ENCODE peak calls at places on chromosomes 1 and 21, in five cellular contexts. J is dorsolateral prefrontal cortex; R is CD4-positive, alpha-beta T cell; O is tibial artery; P is IMR-90. I is an unnamed sample.

GRCh38 chr1:44405804-44406743 is 1.0 kb downstream of the RNF220 start:
- DNase-seq in O (peak), P (no peak), J (no peak), R (no peak), I (no peak)

GRCh38 chr21:26843912-26844257 is 1.3 kb downstream of the ADAMTS1 start:
- DNase-seq in O (no peak), P (peak), R (no peak), J (no peak), I (no peak)

GRCh38 chr1:4778056-4778455 is 123.6 kb downstream of the AJAP1 start:
- DNase-seq in P (no peak), O (no peak), J (peak), R (no peak), I (no peak)

GRCh38 chr1:156914440-156914856 is 6.0 kb upstream of the LRRC71 start:
- DNase-seq in R (no peak), P (peak), O (no peak), J (no peak), I (no peak)

GRCh38 chr1:228166170-228166936 is 749 bp downstream of the IBA57 start:
- DNase-seq in R (peak), P (peak), O (peak), J (peak), I (no peak)

GRCh38 chr1:85321237-85321964 is 45.0 kb upstream of the BCL10 start:
- DNase-seq in P (peak), R (no peak), O (no peak), J (no peak), I (no peak)

GRCh38 chr1:186164773-186165172 is 210.3 kb downstream of the TPR start:
- DNase-seq in P (no peak), O (no peak), R (no peak), J (no peak), I (no peak)

GRCh38 chr1:209769956-209770355 is 14.1 kb downstream of the TRAF3IP3 start:
- DNase-seq in P (no peak), R (no peak), O (no peak), J (no peak), I (no peak)

GRCh38 chr1:166903232-166903631 is 27.2 kb upstream of the TADA1 start:
- DNase-seq in J (no peak), P (no peak), O (no peak), R (no peak), I (no peak)

GRCh38 chr21:35381743-35382310 is 332.7 kb upstream of the RUNX1 start:
- DNase-seq in P (no peak), R (no peak), O (no peak), J (no peak), I (no peak)

GRCh38 chr1:168261390-168261789 is 19.3 kb upstream of the TBX19 start:
- DNase-seq in O (no peak), J (no peak), P (peak), R (no peak), I (no peak)

GRCh38 chr1:38127432-38127831 is 80.8 kb upstream of the POU3F1 start:
- DNase-seq in P (peak), J (no peak), O (no peak), R (no peak), I (no peak)

GRCh38 chr1:47703981-47704596 is 266.2 kb downstream of the FOXD2 start:
- DNase-seq in P (peak), O (no peak), R (no peak), J (no peak), I (no peak)

GRCh38 chr1:180228648-180229482 is 1.2 kb upstream of the LHX4 start:
- DNase-seq in P (no peak), O (peak), R (no peak), J (no peak), I (no peak)

GRCh38 chr1:43367904-43368645 is at the start of gene ELOVL1:
- DNase-seq in J (peak), R (peak), P (peak), O (peak), I (peak)

GRCh38 chr1:164588388-164589341 is 29.7 kb downstream of the PBX1 start:
- DNase-seq in P (peak), J (no peak), O (peak), R (no peak), I (no peak)

GRCh38 chr21:44944596-44944995 is 4.8 kb downstream of the SLX9 start:
- DNase-seq in O (peak), R (no peak), P (no peak), J (no peak), I (no peak)

GRCh38 chr1:78333426-78334012 is 157.3 kb upstream of the PTGFR start:
- DNase-seq in R (no peak), J (no peak), P (peak), O (no peak), I (no peak)

GRCh38 chr1:44505210-44505993 is 100.3 kb downstream of the RNF220 start:
- DNase-seq in P (no peak), O (no peak), J (no peak), R (no peak), I (no peak)

GRCh38 chr1:93056214-93056613 is 22.9 kb upstream of the MTF2 start:
- DNase-seq in R (no peak), O (no peak), J (no peak), P (peak), I (no peak)

GRCh38 chr1:246151796-246152434 is 355.2 kb downstream of the SMYD3 start:
- DNase-seq in P (peak), J (no peak), R (no peak), O (no peak), I (no peak)

GRCh38 chr1:46489638-46490602 is at the start of gene DMBX1:
- DNase-seq in R (no peak), J (no peak), P (no peak), O (no peak), I (no peak)

GRCh38 chr21:38908537-38908936 is 102.8 kb downstream of the ETS2 start:
- DNase-seq in P (no peak), O (no peak), J (no peak), R (no peak), I (no peak)
- H3K27ac ChIP-seq in P (no peak), O (peak), J (no peak), R (no peak), I (peak)

GRCh38 chr1:200744143-200744542 is 5.5 kb downstream of the CAMSAP2 start:
- DNase-seq in P (no peak), O (no peak), J (no peak), R (no peak), I (no peak)

GRCh38 chr1:200751717-200752116 is 13.0 kb downstream of the CAMSAP2 start:
- DNase-seq in R (no peak), J (no peak), O (no peak), P (peak), I (no peak)

GRCh38 chr1:200753650-200754198 is 15.0 kb downstream of the CAMSAP2 start:
- DNase-seq in P (no peak), R (no peak), J (no peak), O (no peak), I (no peak)

DNA sequence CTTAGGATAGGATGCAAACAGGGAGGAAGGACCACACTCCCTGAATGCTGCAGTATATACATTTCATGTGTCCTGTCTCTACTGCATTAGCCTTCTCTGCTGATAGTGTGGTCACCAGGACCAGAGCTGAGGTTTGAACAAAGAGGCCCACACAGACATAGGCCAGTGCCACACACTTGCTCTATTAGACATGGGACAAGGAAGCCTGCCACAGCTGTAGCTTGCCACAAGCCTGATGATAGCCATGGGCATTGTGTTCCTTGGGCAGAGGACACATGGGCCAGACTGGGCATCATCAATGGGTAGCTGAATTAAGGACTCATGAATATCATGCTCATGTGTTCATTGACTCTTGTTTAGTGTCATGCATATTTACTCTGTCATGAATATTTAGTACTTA is 10.4 kb downstream of the CAMSAP2 start:
- DNase-seq in P (no peak), J (peak), R (no peak), O (no peak), I (no peak)
- H3K27ac ChIP-seq in P (no peak), J (peak), R (no peak), O (no peak), I (no peak)

GRCh38 chr1:235022341-235023196 is 106.1 kb downstream of the TOMM20 start:
- DNase-seq in J (no peak), O (peak), P (peak), R (no peak), I (no peak)

GRCh38 chr1:235024045-235024439 is 104.6 kb downstream of the TOMM20 start:
- DNase-seq in P (no peak), R (no peak), J (no peak), O (peak), I (no peak)

GRCh38 chr1:235023197-235024044 is 105.2 kb downstream of the TOMM20 start:
- DNase-seq in J (no peak), O (peak), P (no peak), R (no peak), I (no peak)

GRCh38 chr1:235021321-235021720 is 107.3 kb downstream of the TOMM20 start:
- DNase-seq in J (no peak), R (no peak), O (peak), P (no peak), I (no peak)

DNA sequence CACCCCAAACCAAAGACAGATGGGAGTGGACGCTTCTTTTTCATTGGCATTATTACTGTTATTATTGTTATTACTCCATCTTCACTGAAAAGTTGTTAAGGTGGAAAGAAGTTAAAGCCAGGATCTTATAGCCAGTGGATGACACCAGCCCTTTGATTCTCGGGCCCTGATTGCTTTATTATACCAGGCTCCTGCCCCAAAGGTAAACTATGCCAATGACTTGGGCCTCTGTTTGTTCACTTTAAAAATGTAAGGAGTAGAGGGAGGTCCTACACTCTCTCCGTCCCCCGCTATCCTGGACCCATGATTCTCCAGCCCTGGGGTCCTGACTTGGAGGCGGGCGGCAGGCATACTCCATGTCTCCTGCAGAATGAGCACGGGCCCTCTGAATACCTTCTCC is 106.8 kb downstream of the TOMM20 start:
- DNase-seq in R (no peak), O (peak), P (no peak), J (no peak), I (no peak)
- H3K27ac ChIP-seq in R (no peak), O (no peak), P (no peak), J (peak), I (no peak)

GRCh38 chr1:99763956-99764355 is 2.5 kb downstream of the FRRS1 start:
- DNase-seq in O (no peak), J (no peak), R (no peak), P (peak), I (peak)
- H3K27ac ChIP-seq in O (no peak), J (no peak), R (no peak), P (no peak), I (peak)

GRCh38 chr1:235511470-235512240 is 7.4 kb upstream of the B3GALNT2 start:
- DNase-seq in R (no peak), O (no peak), J (no peak), P (peak), I (no peak)

GRCh38 chr1:235516862-235517446 is 12.7 kb upstream of the B3GALNT2 start:
- DNase-seq in P (no peak), J (no peak), O (no peak), R (no peak), I (no peak)

GRCh38 chr1:235515844-235516512 is 11.7 kb upstream of the B3GALNT2 start:
- DNase-seq in O (no peak), P (no peak), R (no peak), J (no peak), I (no peak)

GRCh38 chr1:235513495-235514366 is 9.5 kb upstream of the B3GALNT2 start:
- DNase-seq in O (no peak), R (no peak), P (peak), J (no peak), I (no peak)
- H3K27ac ChIP-seq in O (no peak), R (no peak), P (no peak), J (no peak), I (no peak)

DNA sequence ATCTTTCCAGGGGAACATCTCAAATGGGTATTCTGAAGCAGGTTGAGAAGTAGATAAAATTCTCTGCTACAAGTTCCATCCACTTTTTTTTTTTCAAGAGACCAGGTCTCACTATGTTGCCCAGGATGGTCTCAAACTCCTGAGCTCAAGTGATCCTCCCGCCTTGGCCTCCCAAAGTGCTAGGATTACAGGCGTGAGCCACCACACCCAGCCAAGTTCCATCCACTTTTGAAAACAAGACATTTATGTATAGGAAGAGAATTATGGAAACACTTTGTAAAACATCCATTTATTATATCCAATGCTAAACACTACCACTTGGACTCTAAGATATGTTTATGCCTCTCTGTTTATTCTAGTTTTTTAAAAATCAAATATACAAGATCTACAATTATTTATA is 13.4 kb downstream of the HNRNPU start:
- DNase-seq in R (no peak), J (no peak), P (no peak), O (no peak), I (no peak)
- H3K27ac ChIP-seq in R (no peak), J (no peak), P (no peak), O (no peak), I (no peak)

DNA sequence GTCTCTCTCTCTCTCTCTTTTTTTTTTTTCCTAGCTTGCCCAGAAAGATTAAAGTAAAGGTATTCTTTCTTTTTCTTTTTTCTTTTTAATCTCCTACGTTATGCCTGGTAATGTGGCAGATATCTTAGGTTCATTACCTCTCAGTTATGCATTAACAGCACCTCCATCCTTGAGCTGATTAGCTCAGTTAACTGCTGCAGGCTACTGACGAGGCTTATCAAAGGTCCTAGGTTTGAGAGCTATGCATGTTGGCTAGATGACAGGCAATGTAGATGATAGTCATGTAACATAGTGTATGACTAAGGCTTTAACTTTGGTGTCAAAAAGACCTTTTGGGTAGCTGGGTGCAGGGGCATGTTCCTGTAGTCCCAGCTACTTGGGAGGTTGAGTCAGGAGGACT is 53.7 kb upstream of the CACYBP start:
- DNase-seq in O (no peak), J (no peak), P (no peak), R (no peak), I (no peak)
- H3K27ac ChIP-seq in O (no peak), J (no peak), P (no peak), R (no peak), I (no peak)

GRCh38 chr1:40313329-40313957 is 3.6 kb downstream of the COL9A2 start:
- DNase-seq in R (no peak), J (no peak), P (no peak), O (no peak), I (no peak)

GRCh38 chr1:40315239-40315794 is 1.8 kb downstream of the COL9A2 start:
- DNase-seq in O (peak), R (peak), P (peak), J (peak), I (peak)

GRCh38 chr1:40313958-40314720 is 2.9 kb downstream of the COL9A2 start:
- DNase-seq in O (no peak), P (no peak), R (no peak), J (no peak), I (no peak)

GRCh38 chr1:40315795-40316594 is 1.1 kb downstream of the COL9A2 start:
- DNase-seq in R (no peak), J (no peak), P (no peak), O (no peak), I (no peak)

DNA sequence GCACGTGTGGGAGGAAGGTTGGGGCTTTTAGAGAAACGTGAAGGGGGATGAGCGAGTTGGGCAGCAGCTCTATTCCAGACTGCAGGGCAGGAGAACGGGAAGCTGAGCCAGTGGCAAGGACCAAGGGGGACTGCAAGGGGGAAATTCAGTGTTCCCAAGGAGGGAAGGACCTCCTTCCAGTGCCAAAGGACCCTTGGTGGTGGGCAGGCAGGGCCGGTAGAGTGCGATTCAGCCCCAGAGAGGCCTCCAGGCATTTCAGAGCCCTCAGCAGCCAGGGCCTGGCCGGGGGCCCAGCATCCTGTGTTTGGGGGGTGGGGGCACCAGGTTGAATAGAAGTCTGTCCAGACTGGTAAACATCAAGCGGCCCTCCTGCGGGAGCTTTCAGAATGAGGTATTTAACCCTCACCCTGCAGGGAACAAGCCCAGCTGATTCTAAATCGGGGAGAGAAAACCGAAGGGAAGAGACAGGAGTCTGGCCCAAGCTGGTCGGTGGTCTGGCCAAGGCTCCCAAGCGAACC is 2.3 kb downstream of the COL9A2 start:
- DNase-seq in O (no peak), R (no peak), J (no peak), P (no peak), I (no peak)
- H3K27ac ChIP-seq in O (peak), R (no peak), J (peak), P (peak), I (no peak)